ENCODE peak calls at places on chromosomes 13 and 19, in ten cellular contexts. P, E, R, D, C, Q, N, F, K and U are unnamed samples.
A peak's percentile ranks its signal among the peaks of the same experiment; 100 is the strongest.

GRCh38 chr13:33721719-33722118 is 96.2 kb upstream of the RFC3 start:
- DNase-seq in N (no peak), E (peak; percentile 62), Q (no peak), K (no peak), F (no peak), D (no peak), C (peak; percentile 58), R (no peak), P (no peak), U (no peak)

GRCh38 chr19:13016628-13017305 is 21.5 kb downstream of the NFIX start:
- DNase-seq in F (no peak), Q (no peak), D (no peak), C (no peak), R (no peak), K (no peak), P (no peak), E (no peak), N (no peak), U (no peak)

GRCh38 chr19:28489126-28489660 is 723.8 kb downstream of the UQCRFS1 start:
- DNase-seq in E (no peak), P (no peak), K (no peak), R (no peak), C (no peak), Q (no peak), N (no peak), D (no peak), F (no peak), U (no peak)

GRCh38 chr13:29754486-29754806 is 96.0 kb downstream of the UBL3 start:
- DNase-seq in D (no peak), P (no peak), K (no peak), F (no peak), Q (no peak), C (peak; percentile 20), R (no peak), E (peak; percentile 43), N (no peak), U (no peak)

GRCh38 chr13:99312493-99312883 is 5.3 kb upstream of the GPR183 start:
- DNase-seq in R (no peak), Q (peak; percentile 71), D (no peak), K (peak; percentile 45), F (peak; percentile 18), E (peak; percentile 100), C (peak; percentile 96), N (peak; percentile 45), P (no peak), U (peak; percentile 79)

GRCh38 chr13:27622881-27623280 is 1.2 kb downstream of the POLR1D start:
- DNase-seq in K (no peak), N (no peak), R (no peak), C (no peak), D (no peak), Q (no peak), F (no peak), P (no peak), E (no peak), U (no peak)

GRCh38 chr19:54002495-54003315 is 11.3 kb downstream of the CACNG6 start:
- DNase-seq in K (no peak), C (no peak), R (no peak), N (no peak), D (no peak), P (no peak), F (no peak), E (no peak), Q (no peak), U (no peak)

GRCh38 chr13:27830010-27830409 is 37.7 kb downstream of the GSX1 start:
- DNase-seq in P (peak; percentile 31), F (peak; percentile 86), N (peak; percentile 38), K (peak; percentile 10), R (no peak), C (peak; percentile 67), E (no peak), D (peak; percentile 68), Q (peak; percentile 81), U (no peak)

GRCh38 chr13:30364876-30365275 is 57.4 kb upstream of the UBE2L5 start:
- DNase-seq in E (peak; percentile 25), R (no peak), N (no peak), C (peak; percentile 37), K (no peak), F (no peak), Q (no peak), P (no peak), D (no peak), U (no peak)

GRCh38 chr13:28574617-28575142 is 79.8 kb upstream of the FLT1 start:
- DNase-seq in F (no peak), Q (no peak), D (no peak), P (no peak), N (no peak), E (peak; percentile 100), R (no peak), C (peak; percentile 58), K (no peak), U (no peak)

GRCh38 chr19:806815-807421 is 9.7 kb downstream of the PTBP1 start:
- DNase-seq in Q (peak; percentile 58), N (no peak), E (no peak), F (peak; percentile 44), R (no peak), K (no peak), P (no peak), D (no peak), C (no peak), U (no peak)

GRCh38 chr13:98083507-98083906 is 59.4 kb upstream of the FARP1 start:
- DNase-seq in Q (no peak), N (no peak), D (no peak), F (no peak), P (no peak), K (no peak), E (peak; percentile 93), R (no peak), C (peak; percentile 85), U (no peak)

GRCh38 chr19:56720281-56720680 is 48.7 kb upstream of the ZNF835 start:
- DNase-seq in R (no peak), D (peak; percentile 16), E (no peak), C (no peak), Q (no peak), N (no peak), F (peak; percentile 33), K (peak; percentile 85), P (no peak), U (no peak)

GRCh38 chr13:91347996-91348905 is 764 bp downstream of the MIR17HG start:
- DNase-seq in Q (peak; percentile 83), D (peak; percentile 60), R (no peak), K (peak; percentile 53), E (no peak), N (peak; percentile 46), F (no peak), P (peak; percentile 51), C (peak; percentile 71), U (peak; percentile 73)

GRCh38 chr19:11578342-11579142 is 1.1 kb upstream of the ACP5 start:
- DNase-seq in Q (peak; percentile 92), R (no peak), F (peak; percentile 43), P (peak; percentile 18), E (no peak), D (peak; percentile 19), C (no peak), N (peak; percentile 42), K (no peak), U (no peak)

GRCh38 chr19:13396256-13397080 is 109.8 kb downstream of the CACNA1A start:
- DNase-seq in R (peak; percentile 73), E (peak; percentile 93), Q (no peak), C (peak; percentile 29), D (no peak), F (no peak), P (no peak), K (peak; percentile 15), N (peak; percentile 20), U (no peak)

GRCh38 chr19:48659768-48660167 is 13.0 kb downstream of the NTN5 start:
- DNase-seq in P (no peak), N (no peak), F (no peak), K (no peak), C (peak; percentile 18), D (no peak), R (no peak), E (peak; percentile 20), Q (no peak), U (no peak)

GRCh38 chr19:7730286-7731217 is 1.4 kb downstream of the CLEC4G start:
- DNase-seq in C (no peak), N (no peak), D (no peak), Q (no peak), P (no peak), E (no peak), R (no peak), F (no peak), K (no peak), U (no peak)
- H3K4me3 ChIP-seq in C (no peak overlapping the region), N (no peak overlapping the region), D (no peak overlapping the region), Q (no peak overlapping the region), P (no peak overlapping the region), E (no peak overlapping the region), R (peak overlapping the region; percentile 14), F (no peak overlapping the region), K (peak overlapping the region; percentile 45), U (peak overlapping the region; percentile 40)

GRCh38 chr19:36973021-36973843 is 57.1 kb downstream of the ZNF568 start:
- DNase-seq in K (peak; percentile 85), Q (peak; percentile 89), R (peak; percentile 60), P (peak; percentile 73), N (peak; percentile 87), D (peak; percentile 93), F (peak; percentile 97), C (peak; percentile 62), E (peak; percentile 72), U (peak; percentile 85)

GRCh38 chr19:36973844-36974195 is 57.7 kb downstream of the ZNF568 start:
- DNase-seq in N (no peak), F (no peak), C (no peak), R (no peak), K (no peak), Q (no peak), E (no peak), D (no peak), P (no peak), U (no peak)

GRCh38 chr19:36972594-36972993 is 56.5 kb downstream of the ZNF568 start:
- DNase-seq in Q (no peak), K (no peak), R (no peak), D (no peak), C (no peak), P (no peak), N (no peak), E (no peak), F (no peak), U (no peak)
- H3K4me3 ChIP-seq in Q (peak overlapping the region; percentile 88), K (peak overlapping the region; percentile 82), R (peak overlapping the region; percentile 63), D (peak overlapping the region; percentile 85), C (peak overlapping the region; percentile 81), P (peak overlapping the region; percentile 72), N (peak overlapping the region; percentile 85), E (peak overlapping the region; percentile 81), F (peak overlapping the region; percentile 59), U (peak overlapping the region; percentile 84)

GRCh38 chr19:15453091-15453498 is 3.3 kb upstream of the WIZ start:
- DNase-seq in E (no peak), D (no peak), R (no peak), P (no peak), K (no peak), C (no peak), N (no peak), Q (no peak), F (peak; percentile 75), U (peak; percentile 71)
- H3K4me3 ChIP-seq in E (peak overlapping the region; percentile 35), D (no peak overlapping the region), R (no peak overlapping the region), P (no peak overlapping the region), K (peak overlapping the region; percentile 55), C (peak overlapping the region; percentile 70), N (peak overlapping the region; percentile 68), Q (peak overlapping the region; percentile 38), F (peak overlapping the region; percentile 45), U (peak overlapping the region; percentile 71)

DNA sequence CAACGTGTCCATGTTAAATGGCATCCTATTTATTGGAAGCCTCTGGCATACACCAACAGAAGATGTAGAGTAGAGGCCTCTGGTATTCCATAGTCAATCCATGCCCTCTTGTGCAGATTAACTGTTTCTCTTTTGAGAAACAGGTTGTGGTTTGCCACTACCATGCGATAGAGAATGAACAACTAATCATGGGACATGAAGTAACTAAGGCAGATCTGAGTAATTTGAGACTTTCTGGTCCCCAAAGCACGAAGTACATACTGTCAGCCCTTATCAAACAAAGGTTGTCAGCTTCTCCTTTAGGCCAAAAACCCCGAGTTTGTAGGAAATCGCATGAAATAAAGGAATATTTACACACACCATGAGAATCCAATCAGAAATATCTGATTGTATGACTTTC is 3.6 kb downstream of the ZNF121 start:
- DNase-seq in D (no peak), E (no peak), K (no peak), P (no peak), F (no peak), R (no peak), Q (no peak), N (no peak), C (no peak), U (no peak)
- H3K4me3 ChIP-seq in D (no peak overlapping the region), E (no peak overlapping the region), K (no peak overlapping the region), P (no peak overlapping the region), F (no peak overlapping the region), R (no peak overlapping the region), Q (no peak overlapping the region), N (no peak overlapping the region), C (no peak overlapping the region), U (no peak overlapping the region)